ENCODE peak calls at places on chromosomes 6 and 20, in nine cellular contexts. N is heart right ventricle; B is CD8-positive, alpha-beta T cell; E is fibroblast of lung; K is PC-9; H is cardiac fibroblast; D is AG04450; Z is AG10803; C is breast epithelium. T is an unnamed sample.

GRCh38 chr6:6610031-6610591 is 21.6 kb downstream of the LY86 start:
- DNase-seq in B (peak), N (no peak), C (no peak), K (no peak), Z (no peak), E (no peak), H (no peak), D (no peak), T (no peak)

GRCh38 chr6:47097092-47097945 is 55.2 kb upstream of the ADGRF1 start:
- DNase-seq in K (peak), Z (peak), H (peak), C (peak), D (peak), N (peak), E (peak), B (peak), T (no peak)

GRCh38 chr20:13396036-13396435 is 175.0 kb downstream of the ISM1 start:
- DNase-seq in H (no peak), E (no peak), Z (peak), D (no peak), N (no peak), K (no peak), C (no peak), B (no peak), T (no peak)

GRCh38 chr6:3456395-3456767 is 469 bp downstream of the SLC22A23 start:
- DNase-seq in C (no peak), N (no peak), D (no peak), E (no peak), B (no peak), K (no peak), Z (no peak), H (no peak), T (no peak)

GRCh38 chr20:44643596-44644383 is 7.7 kb downstream of the ADA start:
- DNase-seq in Z (peak), D (no peak), N (peak), E (peak), H (peak), K (peak), B (peak), C (no peak), T (no peak)

GRCh38 chr6:105601541-105602174 is 198.8 kb upstream of the PREP start:
- DNase-seq in E (peak), H (peak), D (peak), N (peak), C (peak), K (peak), B (no peak), Z (peak), T (no peak)

GRCh38 chr6:41039060-41039998 is at the start of gene UNC5CL:
- DNase-seq in N (no peak), E (peak), C (no peak), K (peak), H (peak), B (peak), Z (peak), D (no peak), T (peak)

GRCh38 chr6:163159110-163159509 is 255.4 kb upstream of the QKI start:
- DNase-seq in B (no peak), C (no peak), K (no peak), D (no peak), N (no peak), H (no peak), E (no peak), Z (no peak), T (no peak)

GRCh38 chr6:77461796-77462195 is 1.5 kb downstream of the HTR1B start:
- DNase-seq in B (no peak), N (no peak), Z (no peak), H (no peak), E (no peak), C (no peak), D (no peak), K (no peak), T (no peak)
- H3K4me3 ChIP-seq in B (no peak), N (peak), Z (no peak), H (no peak), E (no peak), C (no peak), D (peak), K (no peak), T (no peak)

DNA sequence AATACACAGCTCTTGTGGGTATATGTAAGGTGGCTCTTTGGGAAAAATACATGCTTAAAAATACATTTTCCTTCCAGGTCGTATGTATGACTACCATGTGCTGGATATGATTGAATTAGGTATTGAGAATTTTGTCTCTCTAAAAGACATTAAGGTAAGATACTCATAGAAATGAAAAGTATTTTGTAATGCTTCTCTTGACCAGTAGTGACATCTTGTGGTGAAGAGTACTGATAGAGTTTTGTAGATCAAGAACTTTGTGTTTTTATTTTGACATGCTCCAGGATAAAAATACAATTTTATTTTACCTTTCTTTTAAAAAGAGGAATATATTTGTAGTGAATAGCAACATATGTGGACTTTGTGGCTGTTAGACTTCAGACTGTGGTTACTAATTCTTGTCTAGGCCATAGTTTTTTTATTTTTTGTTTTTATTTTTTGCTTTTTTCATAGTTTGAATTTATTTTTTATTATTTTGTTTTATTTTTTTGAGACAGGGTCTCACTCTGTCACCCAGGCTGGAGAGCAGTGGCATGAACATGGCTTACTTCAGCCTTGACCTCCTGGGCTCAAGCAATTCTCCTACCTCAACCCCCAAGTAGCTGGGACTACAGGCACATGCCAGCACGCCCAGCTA is 17.9 kb downstream of the RPF2 start:
- DNase-seq in N (no peak), Z (peak), H (peak), E (peak), D (no peak), C (no peak), B (no peak), K (peak), T (no peak)
- TF ChIP-seq CTCF in N (peak), Z (peak), H (peak), E (no peak), D (peak), C (no peak), B (peak), K (peak), T (peak)

DNA sequence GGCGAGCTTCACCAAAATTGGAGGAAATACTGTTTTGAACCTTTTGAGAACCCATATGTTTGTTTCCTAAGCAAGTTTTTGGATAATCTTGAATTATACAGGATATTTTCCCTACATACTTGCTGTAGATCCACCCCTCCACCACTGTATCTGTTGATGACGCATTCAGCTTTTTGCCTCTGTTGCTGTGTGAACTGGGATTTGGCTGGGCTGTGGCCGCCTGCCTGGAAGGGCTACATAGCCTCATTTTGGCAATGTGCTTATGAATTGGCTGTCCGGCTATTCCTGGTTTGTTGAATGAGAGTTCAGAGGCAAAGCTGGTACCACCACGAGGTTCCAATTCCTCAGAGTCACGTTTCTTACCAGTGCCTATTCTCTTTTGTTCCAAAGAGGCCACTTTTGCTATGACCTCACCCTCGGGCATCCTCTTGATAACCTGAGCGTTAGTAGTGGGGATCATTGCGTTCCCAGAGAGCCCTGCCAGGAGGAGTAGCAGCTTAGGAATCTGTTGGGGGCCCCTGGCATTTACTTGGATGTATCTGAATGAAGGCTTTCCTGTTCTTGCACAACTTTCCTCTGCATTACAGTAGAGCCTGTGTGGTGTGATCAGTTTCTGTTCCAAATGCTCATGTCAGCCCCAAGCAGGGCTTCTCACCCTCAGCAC is 6.4 kb downstream of the FAM83D start:
- DNase-seq in C (no peak), Z (peak), H (peak), N (no peak), D (peak), B (no peak), K (peak), E (peak), T (no peak)
- H3K4me3 ChIP-seq in C (no peak), Z (no peak), H (peak), N (no peak), D (no peak), B (no peak), K (no peak), E (no peak), T (no peak)

GRCh38 chr20:40251284-40251932 is 437.6 kb downstream of the MAFB start:
- DNase-seq in E (peak), K (no peak), B (no peak), H (peak), C (no peak), Z (peak), N (no peak), D (no peak), T (peak)
- TF ChIP-seq CTCF in E (peak), K (peak), B (no peak), H (peak), C (no peak), Z (peak), N (peak), D (peak), T (peak)

GRCh38 chr20:57451356-57451755 is 60.2 kb downstream of the RBM38 start:
- DNase-seq in C (no peak), H (no peak), N (no peak), B (no peak), Z (no peak), E (no peak), K (no peak), D (no peak), T (no peak)
- H3K4me3 ChIP-seq in C (no peak), H (no peak), N (no peak), B (no peak), Z (no peak), E (no peak), K (no peak), D (no peak), T (no peak)

GRCh38 chr20:32204485-32205115 is 2.9 kb downstream of the PLAGL2 start:
- DNase-seq in K (peak), D (no peak), Z (no peak), H (no peak), E (no peak), N (no peak), B (no peak), C (no peak), T (no peak)
- TF ChIP-seq CTCF in K (no peak), D (no peak), Z (no peak), H (no peak), E (no peak), N (no peak), B (no peak), C (no peak), T (no peak)